ENCODE peak calls at places on chromosomes 11 and 22, in four cellular contexts. One of them, this sample, is unnamed. For H3K36me3, the result is how much of the 10 kb centered on the place peaks cover.

GRCh38 chr11:61266602-61267001 is 25.6 kb downstream of the PGA5 start:
- DNase-seq in stomach: no peak
- DNase-seq in CD8-positive, alpha-beta memory T cell: no peak
- DNase-seq in lower lobe of right lung: no peak
- DNase-seq in this sample: no peak

GRCh38 chr11:122229611-122230386 is 113.8 kb upstream of the BLID start:
- DNase-seq in CD8-positive, alpha-beta memory T cell: no peak
- DNase-seq in lower lobe of right lung: no peak
- DNase-seq in stomach: no peak
- DNase-seq in this sample: no peak

GRCh38 chr11:119741369-119742262 is 12.6 kb upstream of the NECTIN1 start:
- DNase-seq in lower lobe of right lung: peak
- DNase-seq in stomach: peak
- DNase-seq in CD8-positive, alpha-beta memory T cell: peak
- DNase-seq in this sample: no peak

GRCh38 chr11:10573556-10573955 is 5.1 kb upstream of the LYVE1 start:
- DNase-seq in stomach: no peak
- DNase-seq in lower lobe of right lung: no peak
- DNase-seq in CD8-positive, alpha-beta memory T cell: no peak
- DNase-seq in this sample: no peak

GRCh38 chr22:45877036-45877380 is 100.0 kb downstream of the WNT7B start:
- DNase-seq in stomach: peak
- DNase-seq in lower lobe of right lung: peak
- DNase-seq in CD8-positive, alpha-beta memory T cell: no peak
- DNase-seq in this sample: no peak

GRCh38 chr11:40360206-40360798 is 1099.2 kb downstream of the LRRC4C start:
- DNase-seq in stomach: no peak
- DNase-seq in CD8-positive, alpha-beta memory T cell: no peak
- DNase-seq in lower lobe of right lung: no peak
- DNase-seq in this sample: no peak

GRCh38 chr11:4891996-4892640 is 10.4 kb downstream of the OR51T1 start:
- DNase-seq in CD8-positive, alpha-beta memory T cell: no peak
- DNase-seq in stomach: no peak
- DNase-seq in lower lobe of right lung: no peak
- DNase-seq in this sample: no peak

GRCh38 chr11:74256370-74257133 is 54.9 kb downstream of the P4HA3 start:
- DNase-seq in CD8-positive, alpha-beta memory T cell: no peak
- DNase-seq in lower lobe of right lung: no peak
- DNase-seq in stomach: no peak
- DNase-seq in this sample: no peak

GRCh38 chr11:35183526-35183925 is 44.6 kb downstream of the CD44 start:
- DNase-seq in CD8-positive, alpha-beta memory T cell: no peak
- DNase-seq in lower lobe of right lung: no peak
- DNase-seq in stomach: no peak
- DNase-seq in this sample: no peak

GRCh38 chr11:35192347-35192746 is 53.4 kb downstream of the CD44 start:
- DNase-seq in lower lobe of right lung: peak
- DNase-seq in stomach: no peak
- DNase-seq in CD8-positive, alpha-beta memory T cell: no peak
- DNase-seq in this sample: peak

GRCh38 chr11:35185696-35186095 is 46.7 kb downstream of the CD44 start:
- DNase-seq in CD8-positive, alpha-beta memory T cell: no peak
- DNase-seq in stomach: no peak
- DNase-seq in lower lobe of right lung: no peak
- DNase-seq in this sample: no peak

GRCh38 chr11:35190804-35191348 is 51.9 kb downstream of the CD44 start:
- DNase-seq in lower lobe of right lung: no peak
- DNase-seq in stomach: no peak
- DNase-seq in CD8-positive, alpha-beta memory T cell: no peak
- DNase-seq in this sample: no peak

GRCh38 chr11:35187996-35188395 is 49.0 kb downstream of the CD44 start:
- DNase-seq in stomach: no peak
- DNase-seq in lower lobe of right lung: no peak
- DNase-seq in CD8-positive, alpha-beta memory T cell: no peak
- DNase-seq in this sample: no peak
- H3K36me3 ChIP-seq in stomach: under half
- H3K36me3 ChIP-seq in lower lobe of right lung: half or more
- H3K36me3 ChIP-seq in CD8-positive, alpha-beta memory T cell: half or more
- H3K36me3 ChIP-seq in this sample: under half

GRCh38 chr11:63999349-64000025 is 13.2 kb downstream of the OTUB1 start:
- DNase-seq in CD8-positive, alpha-beta memory T cell: peak
- DNase-seq in lower lobe of right lung: peak
- DNase-seq in stomach: peak
- DNase-seq in this sample: peak
- H3K4me3 ChIP-seq in CD8-positive, alpha-beta memory T cell: no peak
- H3K4me3 ChIP-seq in lower lobe of right lung: peak
- H3K4me3 ChIP-seq in stomach: peak
- H3K4me3 ChIP-seq in this sample: no peak

GRCh38 chr11:118643142-118643994 is 36.0 kb downstream of the PHLDB1 start:
- DNase-seq in stomach: no peak
- DNase-seq in CD8-positive, alpha-beta memory T cell: no peak
- DNase-seq in lower lobe of right lung: no peak
- DNase-seq in this sample: peak

GRCh38 chr11:118639899-118640298 is 32.5 kb downstream of the PHLDB1 start:
- DNase-seq in CD8-positive, alpha-beta memory T cell: no peak
- DNase-seq in stomach: no peak
- DNase-seq in lower lobe of right lung: no peak
- DNase-seq in this sample: no peak

GRCh38 chr11:118640332-118641154 is 33.1 kb downstream of the PHLDB1 start:
- DNase-seq in stomach: no peak
- DNase-seq in CD8-positive, alpha-beta memory T cell: no peak
- DNase-seq in lower lobe of right lung: no peak
- DNase-seq in this sample: peak

GRCh38 chr11:118643995-118644345 is 35.5 kb downstream of the TREH start:
- DNase-seq in stomach: no peak
- DNase-seq in CD8-positive, alpha-beta memory T cell: no peak
- DNase-seq in lower lobe of right lung: no peak
- DNase-seq in this sample: peak

GRCh38 chr11:118641463-118642019 is 34.1 kb downstream of the PHLDB1 start:
- DNase-seq in CD8-positive, alpha-beta memory T cell: no peak
- DNase-seq in lower lobe of right lung: no peak
- DNase-seq in stomach: peak
- DNase-seq in this sample: peak
- H3K27ac ChIP-seq in CD8-positive, alpha-beta memory T cell: no peak
- H3K27ac ChIP-seq in lower lobe of right lung: no peak
- H3K27ac ChIP-seq in stomach: no peak
- H3K27ac ChIP-seq in this sample: peak

GRCh38 chr11:76056881-76057280 is 149.4 kb downstream of the WNT11 start:
- DNase-seq in stomach: no peak
- DNase-seq in lower lobe of right lung: no peak
- DNase-seq in CD8-positive, alpha-beta memory T cell: no peak
- DNase-seq in this sample: no peak
- H3K36me3 ChIP-seq in stomach: under half
- H3K36me3 ChIP-seq in lower lobe of right lung: under half
- H3K36me3 ChIP-seq in CD8-positive, alpha-beta memory T cell: under half
- H3K36me3 ChIP-seq in this sample: under half

DNA sequence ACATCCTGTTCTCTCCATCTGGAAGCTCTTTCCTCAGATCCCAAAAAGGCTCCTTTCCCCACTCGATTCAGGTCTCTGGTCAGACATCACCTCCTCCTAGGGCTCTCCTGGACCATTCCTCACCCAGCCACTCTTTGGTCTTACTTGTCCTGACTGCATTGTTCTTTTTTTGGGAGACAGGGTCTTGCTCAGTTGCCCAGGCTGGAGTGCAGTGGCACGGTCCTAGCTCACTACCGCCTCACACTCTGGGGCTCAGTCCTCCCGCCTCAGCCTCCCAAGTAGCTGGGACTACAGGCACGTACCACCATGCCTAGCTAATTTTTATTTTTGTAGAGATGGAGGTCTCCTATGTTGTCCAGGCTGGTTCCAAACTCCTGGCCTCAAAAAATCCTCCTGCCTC is 2.2 kb upstream of the CORO1B start:
- DNase-seq in CD8-positive, alpha-beta memory T cell: no peak
- DNase-seq in stomach: no peak
- DNase-seq in lower lobe of right lung: no peak
- DNase-seq in this sample: peak
- H3K4me3 ChIP-seq in CD8-positive, alpha-beta memory T cell: no peak
- H3K4me3 ChIP-seq in stomach: no peak
- H3K4me3 ChIP-seq in lower lobe of right lung: no peak
- H3K4me3 ChIP-seq in this sample: no peak

GRCh38 chr11:12773591-12773990 is 99.4 kb downstream of the TEAD1 start:
- DNase-seq in CD8-positive, alpha-beta memory T cell: no peak
- DNase-seq in stomach: no peak
- DNase-seq in lower lobe of right lung: no peak
- DNase-seq in this sample: no peak
- H3K27ac ChIP-seq in CD8-positive, alpha-beta memory T cell: no peak
- H3K27ac ChIP-seq in stomach: no peak
- H3K27ac ChIP-seq in lower lobe of right lung: no peak
- H3K27ac ChIP-seq in this sample: no peak

GRCh38 chr11:128897841-128898240 is 6.7 kb downstream of the KCNJ5 start:
- DNase-seq in stomach: no peak
- DNase-seq in lower lobe of right lung: no peak
- DNase-seq in CD8-positive, alpha-beta memory T cell: no peak
- DNase-seq in this sample: no peak
- H3K36me3 ChIP-seq in stomach: under half
- H3K36me3 ChIP-seq in lower lobe of right lung: under half
- H3K36me3 ChIP-seq in CD8-positive, alpha-beta memory T cell: under half
- H3K36me3 ChIP-seq in this sample: under half

DNA sequence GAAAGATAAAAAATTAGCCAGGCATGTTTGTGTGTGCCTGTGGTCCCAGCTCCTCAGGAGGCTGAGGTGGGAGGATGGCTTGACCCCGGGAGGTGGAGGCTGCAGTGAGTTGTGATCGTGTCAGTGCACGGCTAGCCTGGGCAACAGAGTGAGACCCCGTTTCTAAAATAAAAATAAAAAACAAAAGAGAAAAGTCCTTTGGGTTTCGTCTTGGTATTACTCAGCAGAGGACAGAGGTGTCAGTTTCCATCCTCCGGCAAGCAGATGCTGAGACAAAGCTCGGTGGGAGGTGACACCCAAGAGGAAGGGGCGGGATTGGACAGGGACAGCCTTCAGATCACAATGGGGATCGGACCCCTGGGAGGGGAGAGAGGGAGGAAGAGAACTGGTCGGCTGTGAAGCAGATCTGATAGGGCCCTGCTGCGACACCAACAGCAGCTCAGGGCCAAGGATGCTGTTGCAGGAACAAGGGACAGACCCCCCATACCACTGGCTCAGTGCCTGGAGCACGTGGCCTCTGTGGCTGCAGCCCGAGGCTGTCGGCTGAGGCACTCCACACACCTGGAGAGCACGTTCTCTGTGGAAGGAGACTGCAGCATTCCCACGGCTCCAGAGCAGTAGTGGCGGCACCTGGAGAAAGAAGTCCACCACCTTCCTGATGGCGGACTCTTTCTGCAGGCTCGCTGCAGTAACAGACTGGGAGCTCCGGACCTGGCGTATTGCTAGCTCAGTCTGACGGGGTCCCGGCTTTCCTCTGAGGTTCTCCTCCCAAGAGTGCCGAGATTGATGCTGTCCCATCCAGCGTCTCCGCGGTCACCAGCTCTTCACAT is 5.2 kb upstream of the BID start:
- DNase-seq in lower lobe of right lung: no peak
- DNase-seq in CD8-positive, alpha-beta memory T cell: no peak
- DNase-seq in stomach: no peak
- DNase-seq in this sample: peak
- H3K4me3 ChIP-seq in lower lobe of right lung: no peak
- H3K4me3 ChIP-seq in CD8-positive, alpha-beta memory T cell: no peak
- H3K4me3 ChIP-seq in stomach: no peak
- H3K4me3 ChIP-seq in this sample: no peak

This sample was measured in kidney.